ENCODE peak calls at places on chromosomes 13 and 19, in five cellular contexts. One of them, this sample, is unnamed.

GRCh38 chr19:55216461-55217198 is 7.3 kb upstream of the PTPRH start:
- DNase-seq in left colon: peak
- DNase-seq in trophoblast cell: peak
- DNase-seq in hypothalamus: peak
- DNase-seq in fibroblast of the aortic adventitia: peak
- DNase-seq in this sample: peak

GRCh38 chr19:29241324-29241723 is 28.4 kb upstream of the UQCRFS1 start:
- DNase-seq in fibroblast of the aortic adventitia: no peak
- DNase-seq in trophoblast cell: no peak
- DNase-seq in hypothalamus: no peak
- DNase-seq in left colon: no peak
- DNase-seq in this sample: no peak

GRCh38 chr19:39765091-39766076 is 13.3 kb upstream of the LEUTX start:
- DNase-seq in fibroblast of the aortic adventitia: peak
- DNase-seq in hypothalamus: no peak
- DNase-seq in left colon: peak
- DNase-seq in trophoblast cell: peak
- DNase-seq in this sample: peak

GRCh38 chr19:34261335-34262109 is 7.2 kb downstream of the GARRE1 start:
- DNase-seq in hypothalamus: no peak
- DNase-seq in trophoblast cell: peak
- DNase-seq in left colon: no peak
- DNase-seq in fibroblast of the aortic adventitia: no peak
- DNase-seq in this sample: no peak

GRCh38 chr13:98103942-98104880 is 38.7 kb upstream of the FARP1 start:
- DNase-seq in fibroblast of the aortic adventitia: peak
- DNase-seq in trophoblast cell: peak
- DNase-seq in hypothalamus: no peak
- DNase-seq in left colon: no peak
- DNase-seq in this sample: no peak

GRCh38 chr19:57068326-57068725 is 51.5 kb upstream of the USP29 start:
- DNase-seq in fibroblast of the aortic adventitia: no peak
- DNase-seq in trophoblast cell: no peak
- DNase-seq in left colon: no peak
- DNase-seq in hypothalamus: no peak
- DNase-seq in this sample: no peak

GRCh38 chr13:35349673-35350278 is 126.7 kb downstream of the MAB21L1 start:
- DNase-seq in hypothalamus: no peak
- DNase-seq in trophoblast cell: peak
- DNase-seq in left colon: no peak
- DNase-seq in fibroblast of the aortic adventitia: peak
- DNase-seq in this sample: no peak

GRCh38 chr13:95452376-95452775 is 100.1 kb upstream of the CLDN10 start:
- DNase-seq in hypothalamus: no peak
- DNase-seq in trophoblast cell: no peak
- DNase-seq in left colon: no peak
- DNase-seq in fibroblast of the aortic adventitia: peak
- DNase-seq in this sample: no peak

GRCh38 chr13:74145249-74145970 is 11.2 kb upstream of the KLF12 start:
- DNase-seq in fibroblast of the aortic adventitia: peak
- DNase-seq in trophoblast cell: no peak
- DNase-seq in left colon: no peak
- DNase-seq in hypothalamus: no peak
- DNase-seq in this sample: peak

GRCh38 chr13:39418424-39418823 is 184.6 kb downstream of the LHFPL6 start:
- DNase-seq in trophoblast cell: no peak
- DNase-seq in fibroblast of the aortic adventitia: no peak
- DNase-seq in left colon: no peak
- DNase-seq in hypothalamus: no peak
- DNase-seq in this sample: no peak

GRCh38 chr19:9801976-9802375 is 16.9 kb downstream of the FBXL12 start:
- DNase-seq in hypothalamus: no peak
- DNase-seq in trophoblast cell: no peak
- DNase-seq in fibroblast of the aortic adventitia: no peak
- DNase-seq in left colon: no peak
- DNase-seq in this sample: no peak

GRCh38 chr13:32587014-32587773 is 942 bp downstream of the PDS5B start:
- DNase-seq in left colon: peak
- DNase-seq in fibroblast of the aortic adventitia: peak
- DNase-seq in hypothalamus: peak
- DNase-seq in trophoblast cell: peak
- DNase-seq in this sample: peak

GRCh38 chr13:98889419-98890079 is 88.3 kb downstream of the DOCK9 start:
- DNase-seq in trophoblast cell: peak
- DNase-seq in fibroblast of the aortic adventitia: no peak
- DNase-seq in left colon: no peak
- DNase-seq in hypothalamus: no peak
- DNase-seq in this sample: no peak

GRCh38 chr13:41917641-41918040 is 43.3 kb downstream of the VWA8 start:
- DNase-seq in fibroblast of the aortic adventitia: peak
- DNase-seq in trophoblast cell: no peak
- DNase-seq in left colon: no peak
- DNase-seq in hypothalamus: no peak
- DNase-seq in this sample: peak

GRCh38 chr13:40503966-40504591 is 162.4 kb downstream of the FOXO1 start:
- DNase-seq in left colon: no peak
- DNase-seq in trophoblast cell: peak
- DNase-seq in fibroblast of the aortic adventitia: peak
- DNase-seq in hypothalamus: no peak
- DNase-seq in this sample: peak

GRCh38 chr13:77022341-77022740 is 4.6 kb downstream of the FBXL3 start:
- DNase-seq in fibroblast of the aortic adventitia: peak
- DNase-seq in left colon: no peak
- DNase-seq in trophoblast cell: peak
- DNase-seq in hypothalamus: no peak
- DNase-seq in this sample: peak

GRCh38 chr13:103351035-103351828 is 285.0 kb upstream of the SLC10A2 start:
- DNase-seq in hypothalamus: no peak
- DNase-seq in left colon: no peak
- DNase-seq in trophoblast cell: peak
- DNase-seq in fibroblast of the aortic adventitia: peak
- DNase-seq in this sample: no peak

GRCh38 chr13:110421696-110422395 is 114.8 kb downstream of the COL4A2 start:
- DNase-seq in left colon: no peak
- DNase-seq in trophoblast cell: no peak
- DNase-seq in hypothalamus: no peak
- DNase-seq in fibroblast of the aortic adventitia: peak
- DNase-seq in this sample: peak

GRCh38 chr13:113651511-113652403 is 6.2 kb downstream of the ATP4B start:
- DNase-seq in left colon: peak
- DNase-seq in fibroblast of the aortic adventitia: no peak
- DNase-seq in trophoblast cell: no peak
- DNase-seq in hypothalamus: no peak
- DNase-seq in this sample: no peak

GRCh38 chr13:24668955-24669354 is 11.3 kb upstream of the ATP12A start:
- DNase-seq in fibroblast of the aortic adventitia: no peak
- DNase-seq in left colon: peak
- DNase-seq in hypothalamus: no peak
- DNase-seq in trophoblast cell: no peak
- DNase-seq in this sample: no peak

GRCh38 chr19:22545751-22546150 is 88.4 kb upstream of the ZNF492 start:
- DNase-seq in hypothalamus: no peak
- DNase-seq in trophoblast cell: peak
- DNase-seq in fibroblast of the aortic adventitia: no peak
- DNase-seq in left colon: peak
- DNase-seq in this sample: no peak

This sample was measured in AG10803.